ENCODE peak calls at places on chromosomes 5 and 9, in five cellular contexts. One of them, this sample, is unnamed.
A peak's percentile ranks its signal among the peaks of the same experiment; 100 is the strongest.

GRCh38 chr9:567128-567745 is 274.3 kb upstream of the DMRT1 start:
- DNase-seq in lower lobe of right lung: no peak
- DNase-seq in activated T-helper 1 cell treated with anti-CD3 and anti-CD28 coated beads, Interleukin-2, amount 50 U/mL, for 16 hours: no peak
- DNase-seq in ACHN: no peak
- DNase-seq in T-helper 17 cell: no peak
- DNase-seq in this sample: no peak

GRCh38 chr9:23821400-23822181 is 4.4 kb downstream of the ELAVL2 start:
- DNase-seq in lower lobe of right lung: no peak
- DNase-seq in activated T-helper 1 cell treated with anti-CD3 and anti-CD28 coated beads, Interleukin-2, amount 50 U/mL, for 16 hours: no peak
- DNase-seq in ACHN: no peak
- DNase-seq in T-helper 17 cell: no peak
- DNase-seq in this sample: no peak

GRCh38 chr5:135707302-135707701 is 127.2 kb upstream of the SLC25A48 start:
- DNase-seq in lower lobe of right lung: no peak
- DNase-seq in activated T-helper 1 cell treated with anti-CD3 and anti-CD28 coated beads, Interleukin-2, amount 50 U/mL, for 16 hours: no peak
- DNase-seq in ACHN: no peak
- DNase-seq in T-helper 17 cell: no peak
- DNase-seq in this sample: no peak

GRCh38 chr9:71552480-71552879 is 215.8 kb downstream of the CEMIP2 start:
- DNase-seq in lower lobe of right lung: no peak
- DNase-seq in activated T-helper 1 cell treated with anti-CD3 and anti-CD28 coated beads, Interleukin-2, amount 50 U/mL, for 16 hours: no peak
- DNase-seq in ACHN: no peak
- DNase-seq in T-helper 17 cell: no peak
- DNase-seq in this sample: no peak

GRCh38 chr5:7850533-7851239 is at the start of gene CFAP90:
- DNase-seq in lower lobe of right lung: peak; percentile 82
- DNase-seq in activated T-helper 1 cell treated with anti-CD3 and anti-CD28 coated beads, Interleukin-2, amount 50 U/mL, for 16 hours: no peak
- DNase-seq in ACHN: peak; percentile 47
- DNase-seq in T-helper 17 cell: peak; percentile 39
- DNase-seq in this sample: no peak

GRCh38 chr9:27600254-27600653 is 27.0 kb upstream of the C9orf72 start:
- DNase-seq in lower lobe of right lung: no peak
- DNase-seq in activated T-helper 1 cell treated with anti-CD3 and anti-CD28 coated beads, Interleukin-2, amount 50 U/mL, for 16 hours: no peak
- DNase-seq in ACHN: no peak
- DNase-seq in T-helper 17 cell: no peak
- DNase-seq in this sample: no peak

GRCh38 chr9:110579763-110580255 is 268 bp upstream of the SVEP1 start:
- DNase-seq in lower lobe of right lung: no peak
- DNase-seq in activated T-helper 1 cell treated with anti-CD3 and anti-CD28 coated beads, Interleukin-2, amount 50 U/mL, for 16 hours: no peak
- DNase-seq in ACHN: no peak
- DNase-seq in T-helper 17 cell: no peak
- DNase-seq in this sample: no peak

GRCh38 chr9:109856785-109857184 is 76.8 kb downstream of the PALM2AKAP2 start:
- DNase-seq in lower lobe of right lung: peak; percentile 50
- DNase-seq in activated T-helper 1 cell treated with anti-CD3 and anti-CD28 coated beads, Interleukin-2, amount 50 U/mL, for 16 hours: no peak
- DNase-seq in ACHN: no peak
- DNase-seq in T-helper 17 cell: no peak
- DNase-seq in this sample: no peak

GRCh38 chr5:56278267-56278826 is 45.2 kb upstream of the ANKRD55 start:
- DNase-seq in lower lobe of right lung: no peak
- DNase-seq in activated T-helper 1 cell treated with anti-CD3 and anti-CD28 coated beads, Interleukin-2, amount 50 U/mL, for 16 hours: no peak
- DNase-seq in ACHN: peak; percentile 79
- DNase-seq in T-helper 17 cell: no peak
- DNase-seq in this sample: peak; percentile 98

GRCh38 chr9:82334286-82334685 is 345.7 kb downstream of the SPATA31D1 start:
- DNase-seq in lower lobe of right lung: no peak
- DNase-seq in activated T-helper 1 cell treated with anti-CD3 and anti-CD28 coated beads, Interleukin-2, amount 50 U/mL, for 16 hours: no peak
- DNase-seq in ACHN: no peak
- DNase-seq in T-helper 17 cell: no peak
- DNase-seq in this sample: peak; percentile 26

GRCh38 chr9:12930906-12931305 is 156.1 kb downstream of the LURAP1L start:
- DNase-seq in lower lobe of right lung: no peak
- DNase-seq in activated T-helper 1 cell treated with anti-CD3 and anti-CD28 coated beads, Interleukin-2, amount 50 U/mL, for 16 hours: no peak
- DNase-seq in ACHN: no peak
- DNase-seq in T-helper 17 cell: no peak
- DNase-seq in this sample: no peak

GRCh38 chr5:124235576-124235975 is 510.9 kb downstream of the ZNF608 start:
- DNase-seq in lower lobe of right lung: no peak
- DNase-seq in activated T-helper 1 cell treated with anti-CD3 and anti-CD28 coated beads, Interleukin-2, amount 50 U/mL, for 16 hours: no peak
- DNase-seq in ACHN: no peak
- DNase-seq in T-helper 17 cell: no peak
- DNase-seq in this sample: no peak

GRCh38 chr5:132211787-132212186 is 15.9 kb downstream of the P4HA2 start:
- DNase-seq in lower lobe of right lung: no peak
- DNase-seq in activated T-helper 1 cell treated with anti-CD3 and anti-CD28 coated beads, Interleukin-2, amount 50 U/mL, for 16 hours: no peak
- DNase-seq in ACHN: no peak
- DNase-seq in T-helper 17 cell: no peak
- DNase-seq in this sample: no peak

GRCh38 chr9:131969469-131969989 is 110.1 kb downstream of the MED27 start:
- DNase-seq in lower lobe of right lung: no peak
- DNase-seq in activated T-helper 1 cell treated with anti-CD3 and anti-CD28 coated beads, Interleukin-2, amount 50 U/mL, for 16 hours: no peak
- DNase-seq in ACHN: no peak
- DNase-seq in T-helper 17 cell: no peak
- DNase-seq in this sample: no peak

GRCh38 chr5:9498541-9499497 is 47.1 kb downstream of the SEMA5A start:
- DNase-seq in lower lobe of right lung: no peak
- DNase-seq in activated T-helper 1 cell treated with anti-CD3 and anti-CD28 coated beads, Interleukin-2, amount 50 U/mL, for 16 hours: no peak
- DNase-seq in ACHN: peak; percentile 28
- DNase-seq in T-helper 17 cell: no peak
- DNase-seq in this sample: no peak

GRCh38 chr5:37111426-37112382 is 137.5 kb downstream of the CPLANE1 start:
- DNase-seq in lower lobe of right lung: no peak
- DNase-seq in activated T-helper 1 cell treated with anti-CD3 and anti-CD28 coated beads, Interleukin-2, amount 50 U/mL, for 16 hours: no peak
- DNase-seq in ACHN: no peak
- DNase-seq in T-helper 17 cell: no peak
- DNase-seq in this sample: no peak

GRCh38 chr9:129006328-129007034 is 21.6 kb downstream of the SH3GLB2 start:
- DNase-seq in lower lobe of right lung: peak; percentile 57
- DNase-seq in activated T-helper 1 cell treated with anti-CD3 and anti-CD28 coated beads, Interleukin-2, amount 50 U/mL, for 16 hours: no peak
- DNase-seq in ACHN: peak; percentile 77
- DNase-seq in T-helper 17 cell: no peak
- DNase-seq in this sample: no peak

GRCh38 chr9:77946969-77947368 is 84.6 kb downstream of the GNAQ start:
- DNase-seq in lower lobe of right lung: peak; percentile 53
- DNase-seq in activated T-helper 1 cell treated with anti-CD3 and anti-CD28 coated beads, Interleukin-2, amount 50 U/mL, for 16 hours: no peak
- DNase-seq in ACHN: no peak
- DNase-seq in T-helper 17 cell: no peak
- DNase-seq in this sample: no peak

GRCh38 chr5:157745041-157745456 is 1.5 kb downstream of the LSM11 start:
- DNase-seq in lower lobe of right lung: no peak
- DNase-seq in activated T-helper 1 cell treated with anti-CD3 and anti-CD28 coated beads, Interleukin-2, amount 50 U/mL, for 16 hours: no peak
- DNase-seq in ACHN: no peak
- DNase-seq in T-helper 17 cell: no peak
- DNase-seq in this sample: no peak

GRCh38 chr5:169875091-169875727 is 105.1 kb downstream of the INSYN2B start:
- DNase-seq in lower lobe of right lung: no peak
- DNase-seq in activated T-helper 1 cell treated with anti-CD3 and anti-CD28 coated beads, Interleukin-2, amount 50 U/mL, for 16 hours: no peak
- DNase-seq in ACHN: no peak
- DNase-seq in T-helper 17 cell: no peak
- DNase-seq in this sample: no peak

GRCh38 chr9:18608371-18608770 is 134.4 kb downstream of the ADAMTSL1 start:
- DNase-seq in lower lobe of right lung: no peak
- DNase-seq in activated T-helper 1 cell treated with anti-CD3 and anti-CD28 coated beads, Interleukin-2, amount 50 U/mL, for 16 hours: no peak
- DNase-seq in ACHN: no peak
- DNase-seq in T-helper 17 cell: no peak
- DNase-seq in this sample: no peak

GRCh38 chr5:82356808-82357671 is 78.9 kb upstream of the RPS23 start:
- DNase-seq in lower lobe of right lung: peak; percentile 68
- DNase-seq in activated T-helper 1 cell treated with anti-CD3 and anti-CD28 coated beads, Interleukin-2, amount 50 U/mL, for 16 hours: peak; percentile 43
- DNase-seq in ACHN: peak; percentile 42
- DNase-seq in T-helper 17 cell: peak; percentile 47
- DNase-seq in this sample: no peak

GRCh38 chr5:582936-583635 is 29.1 kb upstream of the CEP72 start:
- DNase-seq in lower lobe of right lung: no peak
- DNase-seq in activated T-helper 1 cell treated with anti-CD3 and anti-CD28 coated beads, Interleukin-2, amount 50 U/mL, for 16 hours: no peak
- DNase-seq in ACHN: no peak
- DNase-seq in T-helper 17 cell: no peak
- DNase-seq in this sample: no peak

GRCh38 chr9:130254753-130255637 is 10.6 kb upstream of the HMCN2 start:
- DNase-seq in lower lobe of right lung: no peak
- DNase-seq in activated T-helper 1 cell treated with anti-CD3 and anti-CD28 coated beads, Interleukin-2, amount 50 U/mL, for 16 hours: no peak
- DNase-seq in ACHN: no peak
- DNase-seq in T-helper 17 cell: no peak
- DNase-seq in this sample: no peak

GRCh38 chr5:24535646-24536045 is 109.1 kb downstream of the CDH10 start:
- DNase-seq in lower lobe of right lung: no peak
- DNase-seq in activated T-helper 1 cell treated with anti-CD3 and anti-CD28 coated beads, Interleukin-2, amount 50 U/mL, for 16 hours: no peak
- DNase-seq in ACHN: peak; percentile 14
- DNase-seq in T-helper 17 cell: no peak
- DNase-seq in this sample: no peak

GRCh38 chr9:6450641-6451375 is 37.8 kb downstream of the UHRF2 start:
- DNase-seq in lower lobe of right lung: no peak
- DNase-seq in activated T-helper 1 cell treated with anti-CD3 and anti-CD28 coated beads, Interleukin-2, amount 50 U/mL, for 16 hours: no peak
- DNase-seq in ACHN: no peak
- DNase-seq in T-helper 17 cell: no peak
- DNase-seq in this sample: no peak

GRCh38 chr5:137137013-137137632 is 362.0 kb downstream of the SPOCK1 start:
- DNase-seq in lower lobe of right lung: no peak
- DNase-seq in activated T-helper 1 cell treated with anti-CD3 and anti-CD28 coated beads, Interleukin-2, amount 50 U/mL, for 16 hours: no peak
- DNase-seq in ACHN: no peak
- DNase-seq in T-helper 17 cell: no peak
- DNase-seq in this sample: no peak

GRCh38 chr5:131610198-131611063 is 24.6 kb downstream of the RAPGEF6 start:
- DNase-seq in lower lobe of right lung: no peak
- DNase-seq in activated T-helper 1 cell treated with anti-CD3 and anti-CD28 coated beads, Interleukin-2, amount 50 U/mL, for 16 hours: no peak
- DNase-seq in ACHN: peak; percentile 88
- DNase-seq in T-helper 17 cell: no peak
- DNase-seq in this sample: peak; percentile 85

GRCh38 chr9:113712053-113712452 is 164.1 kb upstream of the ZNF618 start:
- DNase-seq in lower lobe of right lung: no peak
- DNase-seq in activated T-helper 1 cell treated with anti-CD3 and anti-CD28 coated beads, Interleukin-2, amount 50 U/mL, for 16 hours: no peak
- DNase-seq in ACHN: no peak
- DNase-seq in T-helper 17 cell: no peak
- DNase-seq in this sample: no peak

GRCh38 chr9:82949203-82949602 is 113.7 kb downstream of the RASEF start:
- DNase-seq in lower lobe of right lung: no peak
- DNase-seq in activated T-helper 1 cell treated with anti-CD3 and anti-CD28 coated beads, Interleukin-2, amount 50 U/mL, for 16 hours: no peak
- DNase-seq in ACHN: no peak
- DNase-seq in T-helper 17 cell: no peak
- DNase-seq in this sample: no peak

GRCh38 chr5:171122372-171122771 is 186.7 kb upstream of the TLX3 start:
- DNase-seq in lower lobe of right lung: no peak
- DNase-seq in activated T-helper 1 cell treated with anti-CD3 and anti-CD28 coated beads, Interleukin-2, amount 50 U/mL, for 16 hours: no peak
- DNase-seq in ACHN: no peak
- DNase-seq in T-helper 17 cell: no peak
- DNase-seq in this sample: no peak

GRCh38 chr5:93642526-93642925 is 59.5 kb downstream of the NR2F1 start:
- DNase-seq in lower lobe of right lung: no peak
- DNase-seq in activated T-helper 1 cell treated with anti-CD3 and anti-CD28 coated beads, Interleukin-2, amount 50 U/mL, for 16 hours: no peak
- DNase-seq in ACHN: no peak
- DNase-seq in T-helper 17 cell: no peak
- DNase-seq in this sample: no peak

GRCh38 chr5:150582281-150582791 is 58.1 kb upstream of the SYNPO start:
- DNase-seq in lower lobe of right lung: peak; percentile 57
- DNase-seq in activated T-helper 1 cell treated with anti-CD3 and anti-CD28 coated beads, Interleukin-2, amount 50 U/mL, for 16 hours: no peak
- DNase-seq in ACHN: no peak
- DNase-seq in T-helper 17 cell: no peak
- DNase-seq in this sample: no peak

GRCh38 chr9:97511762-97512429 is 10.4 kb downstream of the TMOD1 start:
- DNase-seq in lower lobe of right lung: no peak
- DNase-seq in activated T-helper 1 cell treated with anti-CD3 and anti-CD28 coated beads, Interleukin-2, amount 50 U/mL, for 16 hours: no peak
- DNase-seq in ACHN: no peak
- DNase-seq in T-helper 17 cell: no peak
- DNase-seq in this sample: no peak

This sample was measured in AG04449.